ENCODE peak calls at places on chromosomes 12 and 14, in nine cellular contexts. I is upper lobe of left lung, N is IMR-90, P is transverse colon, A is prostate gland, T is stomach, R is endothelial cell of umbilical vein, C is heart left ventricle, V is K562. G is an unnamed sample.

GRCh38 chr12:120760349-120761245 is 35.0 kb downstream of the ACADS start:
- DNase-seq in V (no peak), T (no peak), C (no peak), P (no peak), R (no peak), I (no peak), A (no peak), N (no peak), G (no peak)

GRCh38 chr14:50924848-50925247 is 19.4 kb downstream of the PYGL start:
- DNase-seq in R (no peak), C (no peak), A (no peak), P (no peak), V (no peak), T (no peak), N (no peak), I (no peak), G (no peak)

GRCh38 chr12:56255671-56256070 is 2.5 kb downstream of the ANKRD52 start:
- DNase-seq in P (no peak), T (no peak), R (no peak), V (no peak), N (no peak), C (no peak), A (no peak), I (peak; percentile 44), G (no peak)

GRCh38 chr12:78421011-78421410 is 443.6 kb upstream of the SYT1 start:
- DNase-seq in V (no peak), N (peak; percentile 8), A (no peak), I (no peak), P (no peak), T (no peak), R (no peak), C (no peak), G (no peak)

GRCh38 chr14:45426685-45427282 is 173.8 kb upstream of the MIS18BP1 start:
- DNase-seq in R (peak; percentile 41), A (no peak), C (no peak), N (peak; percentile 34), P (no peak), V (peak; percentile 9), I (no peak), T (no peak), G (no peak)

GRCh38 chr14:69045857-69046351 is 66.8 kb upstream of the ACTN1 start:
- DNase-seq in C (peak; percentile 41), V (no peak), T (no peak), I (peak; percentile 61), R (peak; percentile 79), A (no peak), N (no peak), P (no peak), G (no peak)

GRCh38 chr12:113065126-113066007 is 8.8 kb downstream of the DTX1 start:
- DNase-seq in R (no peak), A (no peak), V (peak; percentile 66), P (no peak), N (no peak), T (no peak), I (no peak), C (no peak), G (no peak)

GRCh38 chr12:126874427-126875026 is 1392.4 kb upstream of the TMEM132C start:
- DNase-seq in V (peak; percentile 79), I (peak; percentile 28), N (no peak), A (no peak), R (no peak), P (peak; percentile 62), C (peak; percentile 41), T (peak; percentile 65), G (peak; percentile 29)

GRCh38 chr12:106144847-106145246 is 6.1 kb upstream of the NUAK1 start:
- DNase-seq in R (no peak), N (peak; percentile 62), V (no peak), I (no peak), T (no peak), A (no peak), C (no peak), P (no peak), G (no peak)

GRCh38 chr12:106147956-106148355 is 9.2 kb upstream of the NUAK1 start:
- DNase-seq in I (no peak), N (no peak), T (peak; percentile 84), R (no peak), C (peak; percentile 90), V (no peak), P (peak; percentile 44), A (peak; percentile 51), G (no peak)

GRCh38 chr12:106142591-106143261 is 4.0 kb upstream of the NUAK1 start:
- DNase-seq in R (no peak), V (no peak), A (no peak), T (no peak), N (no peak), I (no peak), P (no peak), C (no peak), G (no peak)

GRCh38 chr12:106146987-106147386 is 8.2 kb upstream of the NUAK1 start:
- DNase-seq in T (no peak), I (no peak), P (no peak), V (no peak), R (no peak), N (no peak), A (no peak), C (no peak), G (no peak)

GRCh38 chr12:106145539-106146447 is 7.0 kb upstream of the NUAK1 start:
- DNase-seq in P (peak; percentile 74), I (no peak), N (no peak), V (no peak), C (peak; percentile 23), A (no peak), T (peak; percentile 80), R (peak; percentile 84), G (no peak)
- TF ChIP-seq POLR2A in P (no peak), I (no peak), N (no peak), V (no peak), C (no peak), A (no peak), T (no peak), R (no peak), G (no peak)

DNA sequence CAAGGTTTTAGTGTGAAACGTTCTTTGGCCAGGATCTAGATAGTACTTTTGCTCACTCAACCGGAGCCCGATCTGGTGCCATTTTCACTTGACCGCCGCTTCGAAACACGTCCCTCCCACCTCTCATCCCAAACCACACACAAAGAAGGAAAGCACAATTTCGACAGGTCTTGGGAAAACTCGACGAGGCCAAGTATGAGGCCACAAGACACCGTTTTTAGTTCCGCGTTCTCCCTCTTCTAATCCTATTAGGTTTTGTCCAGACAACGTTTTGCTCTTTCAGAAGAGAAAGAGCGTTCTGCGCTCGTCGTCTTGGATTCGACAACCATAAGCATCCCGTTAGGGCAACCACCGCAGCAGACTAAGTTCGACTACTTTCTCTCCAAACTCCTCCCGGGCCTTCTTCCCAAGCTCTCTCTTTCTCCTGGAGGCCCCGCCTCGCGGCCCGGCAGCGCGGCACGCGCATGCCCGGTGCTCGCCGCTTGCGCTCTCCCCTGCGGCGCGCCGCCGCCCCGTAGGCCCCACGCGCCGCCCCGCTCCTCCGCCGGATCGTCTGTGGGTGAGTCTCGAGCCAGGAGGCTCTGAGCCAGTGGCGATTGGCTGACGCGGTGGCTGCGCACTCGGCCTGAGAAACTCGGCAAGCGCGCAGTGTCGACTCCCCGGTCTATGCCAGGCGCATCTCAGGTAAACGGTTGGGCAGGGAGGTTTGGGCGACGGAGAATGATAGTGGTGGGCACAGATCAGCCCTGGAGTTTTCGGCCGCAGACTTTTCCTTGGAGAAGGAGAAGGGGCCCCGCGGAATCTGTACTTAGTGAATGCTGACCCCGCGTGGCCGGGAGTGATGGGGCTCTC is at the start of gene MIPOL1:
- DNase-seq in V (peak; percentile 86), I (peak; percentile 74), N (peak; percentile 90), T (peak; percentile 88), A (peak; percentile 79), R (peak; percentile 93), C (peak; percentile 84), P (peak; percentile 85), G (peak; percentile 73)
- TF ChIP-seq POLR2A in V (peak; percentile 83), I (no peak), N (peak; percentile 83), T (peak; percentile 34), A (peak; percentile 50), R (peak; percentile 92), C (no peak), P (peak; percentile 38), G (no peak)

DNA sequence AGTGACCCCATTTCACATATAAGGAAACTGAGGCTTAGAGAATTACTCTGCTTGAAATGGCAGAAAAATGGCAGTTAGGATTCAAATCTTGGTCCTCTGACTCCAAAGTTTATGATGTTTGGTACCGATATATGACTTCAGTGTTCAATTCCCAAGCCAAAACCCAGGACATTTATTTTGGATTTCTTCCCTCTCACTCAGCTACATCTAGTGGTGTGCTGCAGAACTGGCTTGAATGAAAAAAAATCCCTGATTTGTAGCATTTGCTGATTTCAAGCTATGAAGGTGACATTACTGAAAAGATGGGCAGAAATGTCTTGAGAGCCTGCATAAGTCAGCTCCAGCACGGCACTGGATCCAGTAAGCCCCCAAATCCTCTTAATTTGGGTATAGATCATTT is 106.4 kb downstream of the EFCAB11 start:
- DNase-seq in N (peak; percentile 71), C (no peak), V (no peak), R (no peak), A (no peak), I (no peak), T (no peak), P (no peak), G (no peak)
- TF ChIP-seq POLR2A in N (no peak), C (no peak), V (no peak), R (no peak), A (no peak), I (no peak), T (no peak), P (no peak), G (no peak)

GRCh38 chr14:102925646-102926045 is 3.2 kb downstream of the AMN start:
- DNase-seq in C (no peak), P (no peak), A (no peak), V (no peak), N (no peak), I (no peak), R (no peak), T (no peak), G (no peak)

GRCh38 chr14:102922490-102923200 is at the start of gene AMN:
- DNase-seq in N (no peak), I (no peak), P (peak; percentile 82), V (peak; percentile 42), A (no peak), T (no peak), R (no peak), C (no peak), G (no peak)

GRCh38 chr14:102924632-102925588 is 2.4 kb downstream of the AMN start:
- DNase-seq in N (no peak), A (no peak), I (no peak), V (peak; percentile 27), T (no peak), C (no peak), R (no peak), P (no peak), G (no peak)

GRCh38 chr14:102923201-102923919 is 897 bp downstream of the AMN start:
- DNase-seq in V (no peak), N (no peak), A (no peak), I (no peak), C (no peak), T (no peak), P (peak; percentile 36), R (no peak), G (no peak)

DNA sequence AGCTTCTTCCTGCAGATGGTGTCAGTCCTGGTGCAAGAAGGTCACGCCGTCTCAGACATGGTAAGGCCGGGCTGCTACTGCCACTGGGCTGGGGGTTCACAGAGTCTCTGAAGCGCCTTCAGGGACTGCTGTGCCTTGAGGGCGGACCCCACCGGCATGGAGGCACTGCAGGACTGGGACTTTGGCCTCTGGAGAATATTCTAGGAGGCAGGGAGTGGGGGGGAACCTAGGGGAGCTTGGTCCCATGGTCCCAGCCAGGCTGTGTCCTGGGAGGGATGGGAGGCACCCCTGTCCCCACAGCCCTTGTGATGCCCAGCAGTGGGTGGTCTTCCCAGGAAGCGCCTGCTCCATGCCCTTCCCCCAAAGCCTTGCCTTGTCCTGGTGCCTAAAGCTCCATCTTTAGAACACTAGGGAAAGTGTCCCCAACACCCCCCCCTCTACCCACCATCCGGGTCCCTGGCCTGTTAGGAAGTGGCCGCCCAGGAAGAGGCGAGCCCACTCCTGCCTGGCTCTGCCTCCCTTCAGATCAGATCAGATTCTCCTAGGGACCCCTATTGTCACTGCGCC is 1.5 kb downstream of the AMN start:
- DNase-seq in I (no peak), A (no peak), P (peak; percentile 29), T (no peak), N (no peak), R (no peak), C (no peak), V (no peak), G (no peak)
- TF ChIP-seq POLR2A in I (no peak), A (no peak), P (no peak), T (no peak), N (no peak), R (no peak), C (no peak), V (no peak), G (no peak)

G was measured in breast epithelium.